ENCODE peak calls at places on chromosomes 16 and 17, in four cellular contexts. C is LHCN-M2, N is iPS DF 6.9, Y is RCC 7860. J is an unnamed sample.

GRCh38 chr16:76653390-76654026 is 376.3 kb downstream of the CNTNAP4 start:
- DNase-seq in C (peak; percentile 11), N (no peak), Y (peak; percentile 27), J (no peak)

GRCh38 chr17:79261361-79262072 is 186.9 kb downstream of the ENGASE start:
- DNase-seq in C (no peak), N (no peak), Y (no peak), J (no peak)

GRCh38 chr16:1708768-1709180 is 2.8 kb downstream of the MAPK8IP3 start:
- DNase-seq in C (peak; percentile 86), N (no peak), Y (peak; percentile 14), J (no peak)

GRCh38 chr16:74748042-74748709 is 26.4 kb downstream of the FA2H start:
- DNase-seq in C (no peak), N (no peak), Y (no peak), J (no peak)

GRCh38 chr16:79509221-79509631 is 91.3 kb downstream of the MAF start:
- DNase-seq in C (no peak), N (no peak), Y (no peak), J (no peak)

GRCh38 chr16:48347191-48347860 is 37.9 kb downstream of the SIAH1 start:
- DNase-seq in C (no peak), N (no peak), Y (no peak), J (no peak)

GRCh38 chr16:76386784-76387183 is 109.6 kb downstream of the CNTNAP4 start:
- DNase-seq in C (no peak), N (no peak), Y (no peak), J (no peak)

GRCh38 chr16:30604316-30604947 is 5.8 kb downstream of the ZNF689 start:
- DNase-seq in C (no peak), N (no peak), Y (no peak), J (no peak)

GRCh38 chr17:32396343-32396742 is 46.4 kb downstream of the ZNF207 start:
- DNase-seq in C (no peak), N (no peak), Y (no peak), J (no peak)

GRCh38 chr16:23557779-23558330 is 328 bp downstream of the UBFD1 start:
- DNase-seq in C (peak; percentile 14), N (no peak), Y (no peak), J (no peak)

GRCh38 chr17:7213895-7214299 is 5.7 kb downstream of the DLG4 start:
- DNase-seq in C (peak; percentile 76), N (peak; percentile 98), Y (peak; percentile 57), J (peak; percentile 92)

GRCh38 chr17:2250140-2251095 is 53.2 kb downstream of the SMG6 start:
- DNase-seq in C (peak; percentile 60), N (no peak), Y (no peak), J (no peak)

GRCh38 chr16:75938818-75939217 is 212.5 kb upstream of the CPHXL start:
- DNase-seq in C (no peak), N (no peak), Y (no peak), J (no peak)

GRCh38 chr16:81371106-81371505 is 56.3 kb downstream of the GAN start:
- DNase-seq in C (no peak), N (no peak), Y (no peak), J (no peak)

GRCh38 chr17:75273968-75274708 is 3.1 kb upstream of the MIF4GD start:
- DNase-seq in C (peak; percentile 50), N (no peak), Y (peak; percentile 60), J (no peak)

GRCh38 chr17:21243516-21244303 is 9.5 kb downstream of the NATD1 start:
- DNase-seq in C (no peak), N (no peak), Y (no peak), J (no peak)

GRCh38 chr17:81027591-81028505 is 7.1 kb upstream of the BAIAP2 start:
- DNase-seq in C (no peak), N (no peak), Y (no peak), J (no peak)

GRCh38 chr17:7133424-7133823 is 18.8 kb upstream of the ASGR2 start:
- DNase-seq in C (no peak), N (no peak), Y (no peak), J (no peak)

GRCh38 chr17:72122668-72123495 is 2.1 kb downstream of the SOX9 start:
- DNase-seq in C (peak; percentile 59), N (no peak), Y (no peak), J (no peak)